ENCODE peak calls at places on chromosomes 6 and 20, in eight cellular contexts. X, B, N, H, S, R, G and K are unnamed samples.

GRCh38 chr6:170505306-170505705 is 47.8 kb downstream of the PSMB1 start:
- DNase-seq in R (no peak), H (peak; percentile 49), S (no peak), G (no peak), N (no peak), B (no peak), X (no peak), K (no peak)

GRCh38 chr20:61499859-61500258 is 247.8 kb downstream of the CDH4 start:
- DNase-seq in G (no peak), X (no peak), B (no peak), H (no peak), S (no peak), N (no peak), R (peak; percentile 27), K (peak; percentile 47)

GRCh38 chr6:94269256-94269655 is 849.9 kb upstream of the EPHA7 start:
- DNase-seq in X (no peak), H (no peak), B (no peak), N (no peak), S (no peak), G (no peak), R (no peak), K (no peak)

GRCh38 chr6:14066782-14067406 is 50.7 kb upstream of the CD83 start:
- DNase-seq in B (no peak), H (no peak), N (peak; percentile 52), S (peak; percentile 63), R (peak; percentile 65), G (no peak), X (peak; percentile 85), K (peak; percentile 86)

GRCh38 chr6:84866715-84867114 is 102.3 kb upstream of the TBX18 start:
- DNase-seq in B (no peak), N (no peak), X (peak; percentile 45), S (no peak), R (no peak), H (no peak), G (no peak), K (no peak)

GRCh38 chr6:30727920-30728605 is 7.9 kb downstream of the TUBB start:
- DNase-seq in H (no peak), N (no peak), B (no peak), X (peak; percentile 63), G (no peak), R (peak; percentile 56), S (no peak), K (peak; percentile 85)

GRCh38 chr20:19210426-19211155 is 1.9 kb upstream of the SLC24A3 start:
- DNase-seq in B (no peak), H (no peak), S (no peak), G (no peak), R (no peak), X (peak; percentile 45), N (no peak), K (peak; percentile 45)

GRCh38 chr6:38906582-38906981 is 142.0 kb upstream of the GLP1R start:
- DNase-seq in B (no peak), X (no peak), N (no peak), G (no peak), H (no peak), R (no peak), S (no peak), K (no peak)

GRCh38 chr20:43507150-43508080 is at the start of gene L3MBTL1:
- DNase-seq in B (peak; percentile 7), R (peak; percentile 72), X (peak; percentile 59), G (peak; percentile 61), H (peak; percentile 38), N (no peak), S (peak; percentile 90), K (peak; percentile 49)

GRCh38 chr20:53829706-53830521 is 236.3 kb upstream of the ZNF217 start:
- DNase-seq in X (peak; percentile 49), B (no peak), S (no peak), N (no peak), H (no peak), R (peak; percentile 48), G (no peak), K (peak; percentile 65)

GRCh38 chr6:147695819-147696218 is 187.3 kb downstream of the SAMD5 start:
- DNase-seq in G (no peak), H (no peak), B (no peak), R (no peak), S (no peak), N (no peak), X (no peak), K (no peak)

GRCh38 chr6:48782230-48782629 is 671.2 kb upstream of the PTCHD4 start:
- DNase-seq in X (no peak), R (no peak), N (no peak), S (peak; percentile 41), G (no peak), H (no peak), B (no peak), K (no peak)

GRCh38 chr6:34490390-34491090 is 24.7 kb downstream of the PACSIN1 start:
- DNase-seq in H (no peak), G (no peak), X (no peak), R (no peak), S (peak; percentile 76), N (no peak), B (no peak), K (peak; percentile 20)

GRCh38 chr6:17914651-17915050 is 72.8 kb downstream of the KIF13A start:
- DNase-seq in B (no peak), N (no peak), X (no peak), G (no peak), R (no peak), S (no peak), H (no peak), K (peak; percentile 52)

GRCh38 chr6:131383421-131384411 is 189.3 kb upstream of the ARG1 start:
- DNase-seq in X (no peak), N (no peak), S (peak; percentile 55), R (no peak), B (no peak), H (no peak), G (no peak), K (peak; percentile 69)

GRCh38 chr6:137216875-137217553 is 2.2 kb downstream of the IFNGR1 start:
- DNase-seq in X (no peak), S (no peak), R (no peak), H (no peak), G (no peak), B (no peak), N (no peak), K (no peak)

GRCh38 chr20:19659468-19659867 is 98.6 kb upstream of the RIN2 start:
- DNase-seq in R (no peak), B (no peak), G (no peak), X (no peak), H (no peak), S (peak; percentile 19), N (no peak), K (peak; percentile 15)

GRCh38 chr20:61426361-61426760 is 174.3 kb downstream of the CDH4 start:
- DNase-seq in G (no peak), N (no peak), S (no peak), B (no peak), R (no peak), X (no peak), H (no peak), K (no peak)

GRCh38 chr6:16583151-16583762 is 178.0 kb downstream of the ATXN1 start:
- DNase-seq in R (no peak), H (no peak), N (no peak), G (no peak), B (peak; percentile 10), S (no peak), X (no peak), K (no peak)

GRCh38 chr20:3687655-3688054 is 5.8 kb upstream of the ADAM33 start:
- DNase-seq in H (no peak), S (no peak), G (no peak), R (peak; percentile 69), N (no peak), B (no peak), X (peak; percentile 76), K (peak; percentile 83)

GRCh38 chr6:11023032-11023431 is 21.1 kb downstream of the ELOVL2 start:
- DNase-seq in G (no peak), B (no peak), S (no peak), H (no peak), R (no peak), N (no peak), X (peak; percentile 80), K (no peak)

DNA sequence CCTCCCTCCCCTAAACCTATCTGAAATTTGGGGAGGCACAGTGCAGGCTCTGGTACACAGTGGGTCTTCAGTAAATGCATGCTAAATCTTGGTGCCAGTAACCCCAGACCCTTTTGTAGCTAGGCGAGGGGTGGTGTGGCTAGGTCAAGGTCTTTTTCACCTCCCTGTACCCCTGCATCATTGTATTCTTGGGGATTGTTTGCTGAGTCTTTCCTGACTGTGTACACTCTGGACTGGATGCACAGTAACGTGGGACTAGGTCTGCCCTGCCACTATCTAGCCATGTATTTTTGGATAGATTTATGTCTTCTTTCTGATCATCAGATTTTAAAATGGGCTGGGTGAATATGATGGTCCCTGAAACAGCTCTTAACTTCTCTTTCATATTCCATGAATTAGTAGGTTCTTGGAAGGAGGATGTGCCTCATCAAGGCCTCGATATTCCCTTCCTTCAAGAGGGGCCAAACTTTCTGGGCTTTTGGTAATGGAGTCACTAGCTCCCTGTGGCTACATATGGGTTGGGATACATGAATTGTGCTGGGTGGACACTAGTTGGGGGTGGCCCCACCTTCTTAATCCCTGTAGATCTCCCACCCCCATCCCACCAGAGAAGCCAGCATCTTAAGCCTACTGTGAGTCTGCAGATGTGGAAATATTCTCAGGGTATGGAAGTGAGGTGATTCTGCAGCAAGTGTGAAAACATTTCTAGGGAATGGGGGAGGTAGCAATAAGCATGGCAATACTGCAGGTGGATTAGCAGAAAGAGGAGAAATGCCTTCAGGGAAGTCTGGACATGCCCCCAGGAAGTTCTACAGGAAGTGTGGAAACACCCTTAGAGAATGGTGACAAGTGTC is 2.1 kb downstream of the TP53INP2 start:
- DNase-seq in X (no peak), H (no peak), R (no peak), B (no peak), N (no peak), S (no peak), G (no peak), K (no peak)
- H3K27ac ChIP-seq in X (peak overlapping the region; percentile 22), H (peak overlapping the region; percentile 100), R (no peak overlapping the region), B (peak overlapping the region; percentile 96), N (no peak overlapping the region), S (no peak overlapping the region), G (peak overlapping the region; percentile 95), K (peak overlapping the region; percentile 95)

GRCh38 chr6:47267301-47267700 is 42.4 kb downstream of the TNFRSF21 start:
- DNase-seq in S (no peak), R (no peak), H (no peak), G (no peak), B (no peak), X (no peak), N (no peak), K (no peak)
- H3K27ac ChIP-seq in S (no peak overlapping the region), R (no peak overlapping the region), H (no peak overlapping the region), G (no peak overlapping the region), B (no peak overlapping the region), X (no peak overlapping the region), N (no peak overlapping the region), K (no peak overlapping the region)

GRCh38 chr6:44113396-44113795 is 13.9 kb downstream of the MRPL14 start:
- DNase-seq in B (no peak), N (no peak), X (no peak), R (no peak), S (no peak), H (no peak), G (no peak), K (peak; percentile 26)
- H3K27ac ChIP-seq in B (no peak overlapping the region), N (no peak overlapping the region), X (no peak overlapping the region), R (no peak overlapping the region), S (no peak overlapping the region), H (peak overlapping the region; percentile 99), G (no peak overlapping the region), K (no peak overlapping the region)

DNA sequence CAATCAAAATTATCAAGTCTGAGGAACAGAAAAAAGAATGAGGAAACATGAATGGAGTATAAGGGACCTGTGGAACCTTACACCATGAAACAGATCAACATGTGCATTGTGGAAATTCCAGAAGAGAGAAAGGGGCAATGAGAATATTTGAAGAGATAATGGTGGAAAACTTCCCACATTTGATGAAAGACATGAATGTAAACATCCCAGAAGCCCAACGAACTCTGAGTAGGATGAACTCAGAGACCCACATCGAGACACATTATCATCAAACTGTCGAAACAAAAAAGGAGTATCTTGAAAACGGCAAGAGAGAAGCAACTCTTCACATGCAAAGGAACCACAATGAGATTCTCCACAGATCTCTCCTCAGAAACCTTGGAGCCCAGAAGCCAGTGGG is 371.1 kb downstream of the CDKAL1 start:
- DNase-seq in R (no peak), S (no peak), G (no peak), B (no peak), X (no peak), H (no peak), N (no peak), K (no peak)
- H3K27ac ChIP-seq in R (no peak overlapping the region), S (no peak overlapping the region), G (no peak overlapping the region), B (no peak overlapping the region), X (no peak overlapping the region), H (no peak overlapping the region), N (no peak overlapping the region), K (no peak overlapping the region)